ENCODE peak calls at places on chromosomes 12 and 14, in six cellular contexts. C is neural progenitor cell, B is Right ventricle myocardium superior, L is NCI-H146, H is AG08395, M is renal cortical epithelial cell. U is an unnamed sample.

GRCh38 chr12:56724989-56725722 is at the start of gene NACA:
- DNase-seq in L (peak; percentile 96), C (peak; percentile 96), H (peak; percentile 99), B (peak; percentile 99), M (peak; percentile 94), U (peak; percentile 99)

GRCh38 chr12:100955139-100955538 is 160.6 kb downstream of the ANO4 start:
- DNase-seq in H (no peak), B (no peak), L (no peak), C (no peak), M (peak; percentile 45), U (no peak)

GRCh38 chr14:55347040-55347439 is 64.6 kb downstream of the ATG14 start:
- DNase-seq in L (no peak), B (no peak), C (no peak), M (no peak), H (no peak), U (no peak)

GRCh38 chr14:72129283-72129682 is 197.1 kb downstream of the RGS6 start:
- DNase-seq in L (no peak), H (no peak), M (no peak), C (no peak), B (no peak), U (no peak)

GRCh38 chr12:108821407-108822397 is 35.7 kb downstream of the SSH1 start:
- DNase-seq in C (no peak), B (peak; percentile 61), M (peak; percentile 87), L (peak; percentile 10), H (no peak), U (peak; percentile 89)

GRCh38 chr14:67673451-67673850 is 981 bp downstream of the VTI1B start:
- DNase-seq in B (no peak), M (no peak), C (no peak), L (no peak), H (no peak), U (no peak)

GRCh38 chr12:79424109-79424721 is 266.5 kb downstream of the PAWR start:
- DNase-seq in H (peak; percentile 82), M (peak; percentile 100), L (peak; percentile 32), C (peak; percentile 24), B (no peak), U (no peak)

GRCh38 chr12:113818278-113818677 is 147.8 kb downstream of the RBM19 start:
- DNase-seq in H (no peak), C (no peak), L (no peak), M (no peak), B (no peak), U (no peak)

U was measured in CD14-positive monocyte.